ENCODE peak calls at places on chromosomes 3 and 15, in five cellular contexts. P is Ammon's horn, E is sigmoid colon, Q is transverse colon, G is adrenal gland. S is an unnamed sample.

GRCh38 chr3:106172780-106173179 is 304.0 kb upstream of the CBLB start:
- DNase-seq in P (no peak), E (no peak), Q (no peak), G (no peak), S (no peak)

GRCh38 chr3:135148431-135148830 is 353.4 kb downstream of the EPHB1 start:
- DNase-seq in P (no peak), E (no peak), Q (no peak), G (peak; percentile 63), S (no peak)

GRCh38 chr15:74613953-74614743 is 1.5 kb upstream of the CLK3 start:
- DNase-seq in P (no peak), E (no peak), Q (no peak), G (no peak), S (no peak)

GRCh38 chr15:41581110-41581509 is 22.1 kb downstream of the TYRO3 start:
- DNase-seq in P (no peak), E (no peak), Q (no peak), G (no peak), S (no peak)

GRCh38 chr3:114272271-114272670 is 21.6 kb upstream of the TIGIT start:
- DNase-seq in P (no peak), E (no peak), Q (no peak), G (no peak), S (no peak)

GRCh38 chr15:85755471-85755870 is 39.3 kb downstream of the KLHL25 start:
- DNase-seq in P (no peak), E (peak; percentile 40), Q (peak; percentile 1), G (no peak), S (no peak)

GRCh38 chr3:31377045-31377642 is 155.6 kb upstream of the STT3B start:
- DNase-seq in P (no peak), E (no peak), Q (no peak), G (peak; percentile 29), S (no peak)

GRCh38 chr15:49706805-49707204 is 86.0 kb downstream of the DTWD1 start:
- DNase-seq in P (no peak), E (no peak), Q (no peak), G (no peak), S (no peak)

GRCh38 chr3:42264399-42265058 is 1.5 kb downstream of the CCK start:
- DNase-seq in P (peak; percentile 61), E (peak; percentile 80), Q (peak; percentile 19), G (peak; percentile 25), S (no peak)

GRCh38 chr3:78724886-78725285 is 1042.9 kb downstream of the ROBO1 start:
- DNase-seq in P (no peak), E (no peak), Q (no peak), G (no peak), S (no peak)

GRCh38 chr3:49703443-49703927 is 14.1 kb downstream of the RNF123 start:
- DNase-seq in P (peak; percentile 72), E (peak; percentile 80), Q (peak; percentile 69), G (peak; percentile 76), S (peak; percentile 57)

GRCh38 chr3:55556622-55557531 is 69.8 kb upstream of the WNT5A start:
- DNase-seq in P (no peak), E (no peak), Q (no peak), G (no peak), S (no peak)

GRCh38 chr15:36230741-36231140 is 348.7 kb upstream of the CDIN1 start:
- DNase-seq in P (no peak), E (no peak), Q (no peak), G (no peak), S (no peak)

GRCh38 chr3:134065836-134066538 is 36.3 kb upstream of the SLCO2A1 start:
- DNase-seq in P (no peak), E (no peak), Q (no peak), G (no peak), S (no peak)

GRCh38 chr3:109353057-109353456 is 15.7 kb upstream of the DPPA4 start:
- DNase-seq in P (no peak), E (no peak), Q (no peak), G (no peak), S (no peak)

GRCh38 chr3:128322030-128323022 is 144.4 kb downstream of the DNAJB8 start:
- DNase-seq in P (peak; percentile 40), E (peak; percentile 73), Q (peak; percentile 51), G (peak; percentile 55), S (peak; percentile 31)

GRCh38 chr15:25737218-25737643 is 125.9 kb downstream of the ATP10A start:
- DNase-seq in P (no peak), E (peak; percentile 57), Q (no peak), G (no peak), S (no peak)

GRCh38 chr15:41332788-41333527 is at the start of gene NUSAP1:
- DNase-seq in P (no peak), E (no peak), Q (no peak), G (no peak), S (no peak)

GRCh38 chr15:96344120-96344705 is 13.7 kb downstream of the NR2F2 start:
- DNase-seq in P (no peak), E (no peak), Q (no peak), G (no peak), S (no peak)

GRCh38 chr3:151593923-151594322 is 133.1 kb upstream of the IGSF10 start:
- DNase-seq in P (no peak), E (no peak), Q (no peak), G (no peak), S (no peak)

GRCh38 chr3:188782725-188783124 is 389.0 kb upstream of the TPRG1 start:
- DNase-seq in P (no peak), E (no peak), Q (no peak), G (no peak), S (no peak)

GRCh38 chr3:186670148-186670547 is 4.3 kb downstream of the HRG start:
- DNase-seq in P (no peak), E (no peak), Q (no peak), G (no peak), S (no peak)

GRCh38 chr15:40002295-40002694 is 36.7 kb downstream of the SRP14 start:
- DNase-seq in P (no peak), E (no peak), Q (peak; percentile 24), G (no peak), S (no peak)

GRCh38 chr3:41117398-41117870 is 81.9 kb upstream of the CTNNB1 start:
- DNase-seq in P (peak; percentile 87), E (peak; percentile 90), Q (peak; percentile 90), G (peak; percentile 83), S (peak; percentile 70)

GRCh38 chr3:25661694-25662455 is 2.8 kb downstream of the TOP2B start:
- DNase-seq in P (peak; percentile 22), E (no peak), Q (no peak), G (no peak), S (no peak)

S was measured in activated T-helper 1 cell treated with anti-CD3 and anti-CD28 coated beads, Interleukin-12 subunit alpha, Interleukin-12 subunit beta, Interleukin-2, Interleukin-4 antibody, amounts not matched to agents 30 ng/mL and 10 ng/mL and 1 ng/mL, durations not matched to agents 14 hours and 24 hours and 36 hours.